ENCODE peak calls at places on chromosome 2, in nine cellular contexts. I is brain microvascular endothelial cell; V is HL-60; Y is CD4-positive, alpha-beta memory T cell; H is dorsolateral prefrontal cortex; E is A549; T is colonic mucosa; G is uterus; U is fibroblast of lung. W is an unnamed sample.
A peak's percentile ranks its signal among the peaks of the same experiment; 100 is the strongest.

GRCh38 chr2:191222507-191222906 is 22.7 kb upstream of the MYO1B start:
- DNase-seq in I (no peak), V (peak; percentile 6), Y (no peak), H (no peak), E (no peak), T (no peak), G (no peak), U (no peak), W (no peak)

GRCh38 chr2:213834746-213835145 is 550.5 kb downstream of the SPAG16 start:
- DNase-seq in I (no peak), V (no peak), Y (no peak), H (no peak), E (no peak), T (no peak), G (no peak), U (peak; percentile 32), W (no peak)

GRCh38 chr2:231926180-231926741 is at the start of gene NPPC:
- DNase-seq in I (peak; percentile 22), V (peak; percentile 39), Y (peak; percentile 29), H (peak; percentile 68), E (peak; percentile 72), T (peak; percentile 38), G (peak; percentile 70), U (peak; percentile 40), W (peak; percentile 79)

GRCh38 chr2:181680937-181681811 is 857 bp upstream of the NEUROD1 start:
- DNase-seq in I (no peak), V (no peak), Y (no peak), H (no peak), E (no peak), T (no peak), G (no peak), U (no peak), W (no peak)

GRCh38 chr2:45713126-45713525 is 61.7 kb downstream of the PRKCE start:
- DNase-seq in I (no peak), V (no peak), Y (no peak), H (no peak), E (no peak), T (no peak), G (no peak), U (no peak), W (no peak)

GRCh38 chr2:161576421-161576820 is 47.8 kb upstream of the SLC4A10 start:
- DNase-seq in I (no peak), V (no peak), Y (no peak), H (no peak), E (peak; percentile 42), T (no peak), G (no peak), U (no peak), W (no peak)

GRCh38 chr2:238336151-238336550 is 15.8 kb downstream of the TRAF3IP1 start:
- DNase-seq in I (no peak), V (no peak), Y (no peak), H (no peak), E (no peak), T (no peak), G (no peak), U (no peak), W (no peak)

GRCh38 chr2:239273280-239274234 is 127.3 kb downstream of the HDAC4 start:
- DNase-seq in I (no peak), V (no peak), Y (no peak), H (no peak), E (no peak), T (peak; percentile 17), G (peak; percentile 17), U (no peak), W (no peak)

GRCh38 chr2:178615969-178616368 is 135.7 kb downstream of the PLEKHA3 start:
- DNase-seq in I (no peak), V (no peak), Y (no peak), H (no peak), E (no peak), T (no peak), G (no peak), U (no peak), W (no peak)

GRCh38 chr2:188478724-188479123 is 187.1 kb downstream of the GULP1 start:
- DNase-seq in I (no peak), V (no peak), Y (no peak), H (no peak), E (no peak), T (no peak), G (no peak), U (no peak), W (no peak)

GRCh38 chr2:159922563-159922962 is 124.6 kb upstream of the CD302 start:
- DNase-seq in I (no peak), V (no peak), Y (no peak), H (no peak), E (no peak), T (no peak), G (no peak), U (no peak), W (no peak)

GRCh38 chr2:105244443-105244842 is 2.9 kb downstream of the GPR45 start:
- DNase-seq in I (no peak), V (no peak), Y (no peak), H (no peak), E (no peak), T (no peak), G (no peak), U (no peak), W (no peak)

GRCh38 chr2:20052872-20053281 is 1.4 kb upstream of the LAPTM4A start:
- DNase-seq in I (peak; percentile 91), V (no peak), Y (no peak), H (peak; percentile 50), E (peak; percentile 81), T (peak; percentile 85), G (peak; percentile 72), U (peak; percentile 92), W (peak; percentile 74)

GRCh38 chr2:219595250-219595649 is 2.4 kb upstream of the STK11IP start:
- DNase-seq in I (no peak), V (no peak), Y (no peak), H (no peak), E (no peak), T (no peak), G (no peak), U (no peak), W (no peak)
- H3K27ac ChIP-seq in I (peak overlapping the region; percentile 21), V (peak overlapping the region; percentile 52), Y (no peak overlapping the region), H (no peak overlapping the region), E (no peak overlapping the region), T (no peak overlapping the region), G (no peak overlapping the region), U (no peak overlapping the region), W (no peak overlapping the region)

DNA sequence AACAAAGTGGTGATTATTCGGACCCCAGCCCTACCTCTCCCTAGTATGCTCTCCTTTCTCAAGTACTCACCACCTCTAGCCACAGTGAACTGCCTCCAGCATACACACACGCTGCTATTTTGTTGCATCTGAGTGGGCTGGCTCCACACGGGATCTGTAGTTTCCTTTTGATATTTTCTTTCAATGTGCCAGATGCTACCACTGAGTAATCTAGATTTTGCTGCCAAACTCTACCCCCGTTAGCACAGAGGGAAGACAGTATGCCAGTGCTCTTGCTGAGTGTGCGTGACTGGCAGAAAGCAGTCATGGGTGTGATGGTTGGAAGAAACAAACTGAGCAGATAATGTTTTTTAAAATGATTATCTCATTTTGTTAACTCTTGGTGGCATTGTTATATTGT is 11.6 kb downstream of the CFLAR start:
- DNase-seq in I (no peak), V (no peak), Y (no peak), H (peak; percentile 47), E (peak; percentile 55), T (no peak), G (no peak), U (peak; percentile 61), W (no peak)
- H3K27ac ChIP-seq in I (peak overlapping the region; percentile 88), V (peak overlapping the region; percentile 77), Y (peak overlapping the region; percentile 91), H (peak overlapping the region; percentile 79), E (peak overlapping the region; percentile 89), T (peak overlapping the region; percentile 92), G (peak overlapping the region; percentile 80), U (peak overlapping the region; percentile 70), W (peak overlapping the region; percentile 99)

DNA sequence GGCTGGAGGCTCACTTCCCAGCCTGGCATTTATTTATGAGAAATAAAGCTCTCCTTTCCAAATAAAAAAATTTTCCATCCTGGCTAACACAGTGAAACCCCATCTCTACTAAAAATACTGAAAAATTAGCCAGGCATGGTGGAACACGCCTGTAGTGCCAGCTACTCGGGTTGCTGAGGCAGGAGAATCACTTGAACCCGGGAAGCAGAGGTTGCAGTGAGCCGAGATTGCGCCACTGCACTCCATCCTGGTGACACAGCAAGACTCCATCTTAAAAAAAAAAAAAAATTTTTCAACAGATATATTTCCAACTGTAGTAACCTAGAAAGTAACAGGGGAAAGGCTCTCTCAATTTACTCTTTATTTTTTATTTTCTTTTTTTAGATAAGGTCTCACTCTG is 6.1 kb upstream of the PCBP1 start:
- DNase-seq in I (no peak), V (no peak), Y (no peak), H (no peak), E (no peak), T (no peak), G (no peak), U (no peak), W (no peak)
- H3K27ac ChIP-seq in I (no peak overlapping the region), V (no peak overlapping the region), Y (no peak overlapping the region), H (no peak overlapping the region), E (no peak overlapping the region), T (peak overlapping the region; percentile 99), G (no peak overlapping the region), U (no peak overlapping the region), W (peak overlapping the region; percentile 48)

DNA sequence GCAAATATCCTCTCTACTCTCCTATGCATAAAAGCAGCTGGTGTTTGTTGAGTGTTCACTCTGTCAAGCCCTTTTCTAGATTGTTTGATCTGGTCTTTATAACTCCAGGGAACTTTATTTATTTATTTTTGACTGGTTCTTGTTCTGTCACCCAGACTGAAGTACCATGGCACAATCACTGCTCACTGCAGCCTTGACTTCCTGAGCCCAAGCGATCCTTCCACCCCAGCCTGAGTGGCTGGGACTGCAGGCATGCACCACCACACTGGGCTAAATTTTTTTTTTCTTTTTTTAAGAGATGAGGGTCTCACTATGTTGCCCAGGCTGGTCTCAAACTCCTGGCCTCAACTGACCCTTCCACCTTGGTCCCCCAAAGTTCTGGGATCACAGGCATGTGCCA is 12.7 kb upstream of the SLC11A1 start:
- DNase-seq in I (no peak), V (no peak), Y (no peak), H (no peak), E (no peak), T (no peak), G (no peak), U (peak; percentile 15), W (no peak)
- H3K27ac ChIP-seq in I (no peak overlapping the region), V (peak overlapping the region; percentile 76), Y (no peak overlapping the region), H (peak overlapping the region; percentile 72), E (no peak overlapping the region), T (peak overlapping the region; percentile 32), G (peak overlapping the region; percentile 95), U (no peak overlapping the region), W (peak overlapping the region; percentile 93)

GRCh38 chr2:212709287-212709686 is 170.7 kb upstream of the ERBB4 start:
- DNase-seq in I (no peak), V (no peak), Y (no peak), H (no peak), E (no peak), T (no peak), G (no peak), U (no peak), W (no peak)
- H3K27ac ChIP-seq in I (no peak overlapping the region), V (no peak overlapping the region), Y (no peak overlapping the region), H (no peak overlapping the region), E (no peak overlapping the region), T (no peak overlapping the region), G (no peak overlapping the region), U (no peak overlapping the region), W (no peak overlapping the region)

DNA sequence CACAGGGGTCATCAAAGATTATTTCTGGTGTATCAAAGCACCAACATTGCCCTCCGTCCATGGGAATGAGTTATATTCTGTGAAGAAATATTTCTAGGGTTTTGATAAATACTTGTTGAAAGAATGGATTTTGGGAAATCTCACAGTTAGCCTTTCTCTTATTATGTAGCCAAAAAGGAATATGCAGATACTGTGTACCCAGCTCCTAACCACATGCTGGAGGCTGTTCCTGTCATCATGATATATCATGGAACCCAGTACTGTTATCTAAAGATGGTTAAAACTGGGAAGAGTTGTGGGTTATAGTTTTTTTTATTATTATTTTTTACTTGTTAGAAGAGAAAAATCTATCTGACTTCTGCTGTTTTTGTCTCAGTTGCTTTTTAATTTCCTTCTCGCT is 82.8 kb downstream of the POLE4 start:
- DNase-seq in I (no peak), V (no peak), Y (no peak), H (no peak), E (no peak), T (no peak), G (no peak), U (no peak), W (no peak)
- H3K27ac ChIP-seq in I (no peak overlapping the region), V (no peak overlapping the region), Y (no peak overlapping the region), H (no peak overlapping the region), E (no peak overlapping the region), T (no peak overlapping the region), G (peak overlapping the region; percentile 71), U (no peak overlapping the region), W (no peak overlapping the region)

W was measured in left lung.